ENCODE peak calls at places on chromosomes 7 and 10, in six cellular contexts. M, X, U, D, L and Z are unnamed samples.

GRCh38 chr10:92413011-92413410 is 122.0 kb downstream of the MARCHF5 start:
- DNase-seq in U (no peak), M (no peak), X (no peak), L (no peak), D (no peak), Z (no peak)

GRCh38 chr10:5812283-5813090 is 747 bp downstream of the GDI2 start:
- DNase-seq in M (peak; percentile 79), L (peak; percentile 28), D (peak; percentile 7), U (peak; percentile 92), X (peak; percentile 20), Z (no peak)

GRCh38 chr10:42482411-42482810 is 156.0 kb downstream of the ZNF33B start:
- DNase-seq in M (no peak), D (no peak), X (no peak), U (no peak), L (no peak), Z (no peak)

GRCh38 chr10:60390224-60390626 is 550 bp upstream of the ANK3 start:
- DNase-seq in D (no peak), M (no peak), X (no peak), L (peak; percentile 27), U (no peak), Z (no peak)

GRCh38 chr7:99997545-99998137 is 17.8 kb upstream of the ZKSCAN1 start:
- DNase-seq in X (no peak), U (peak; percentile 88), L (peak; percentile 56), D (no peak), M (no peak), Z (peak; percentile 27)

GRCh38 chr7:122893486-122893885 is 7.2 kb upstream of the CADPS2 start:
- DNase-seq in U (no peak), D (no peak), L (no peak), M (no peak), X (no peak), Z (no peak)

GRCh38 chr10:72875250-72876055 is 18.1 kb upstream of the OIT3 start:
- DNase-seq in X (no peak), D (no peak), M (no peak), L (peak; percentile 52), U (no peak), Z (peak; percentile 3)

GRCh38 chr7:123571684-123572083 is 14.1 kb upstream of the NDUFA5 start:
- DNase-seq in X (no peak), D (no peak), L (no peak), M (no peak), U (no peak), Z (no peak)

GRCh38 chr7:102454423-102454822 is 10.2 kb downstream of the ALKBH4 start:
- DNase-seq in D (no peak), M (no peak), X (no peak), L (no peak), U (peak; percentile 72), Z (no peak)

GRCh38 chr7:20236790-20237189 is 19.6 kb upstream of the MACC1 start:
- DNase-seq in L (no peak), X (no peak), M (no peak), U (no peak), D (no peak), Z (no peak)

GRCh38 chr7:142645777-142646176 is 103.5 kb upstream of the PRSS1 start:
- DNase-seq in D (no peak), M (no peak), U (no peak), X (no peak), L (no peak), Z (no peak)

GRCh38 chr7:36749282-36749960 is 25.1 kb upstream of the AOAH start:
- DNase-seq in D (no peak), M (no peak), L (peak; percentile 86), U (no peak), X (no peak), Z (no peak)

GRCh38 chr7:108569381-108570145 is at the start of the genes DNAJB9 and THAP5:
- DNase-seq in D (peak; percentile 99), L (peak; percentile 100), M (peak; percentile 100), U (peak; percentile 100), X (peak; percentile 99), Z (peak; percentile 98)

GRCh38 chr10:99661370-99661749 is 2.1 kb downstream of the ENTPD7 start:
- DNase-seq in X (no peak), U (no peak), L (peak; percentile 73), D (no peak), M (no peak), Z (no peak)

GRCh38 chr10:11149499-11149898 is 131.8 kb downstream of the CELF2 start:
- DNase-seq in M (no peak), L (no peak), U (no peak), D (no peak), X (no peak), Z (no peak)
- H3K4me3 ChIP-seq in M (no peak overlapping the region), L (no peak overlapping the region), U (no peak overlapping the region), D (no peak overlapping the region), X (no peak overlapping the region), Z (no peak overlapping the region)

GRCh38 chr7:21526007-21526406 is 16.8 kb upstream of the DNAH11 start:
- DNase-seq in M (no peak), D (no peak), L (peak; percentile 3), U (no peak), X (no peak), Z (no peak)
- TF ChIP-seq CTCF in M (no peak), D (no peak), L (peak; percentile 44), U (peak; percentile 6), X (peak; percentile 17), Z (peak; percentile 45)

GRCh38 chr10:95561200-95562177 is at the start of gene SORBS1:
- DNase-seq in M (peak; percentile 98), L (peak; percentile 98), U (peak; percentile 99), X (peak; percentile 96), D (peak; percentile 97), Z (peak; percentile 67)

GRCh38 chr10:95556994-95557767 is 4.0 kb downstream of the SORBS1 start:
- DNase-seq in X (no peak), L (no peak), U (no peak), D (no peak), M (no peak), Z (no peak)

GRCh38 chr10:95559466-95559865 is 1.7 kb downstream of the SORBS1 start:
- DNase-seq in M (no peak), X (no peak), L (no peak), U (no peak), D (no peak), Z (no peak)

GRCh38 chr10:95560288-95561199 is 627 bp downstream of the SORBS1 start:
- DNase-seq in X (peak; percentile 55), M (peak; percentile 79), D (no peak), U (peak; percentile 86), L (peak; percentile 59), Z (no peak)

DNA sequence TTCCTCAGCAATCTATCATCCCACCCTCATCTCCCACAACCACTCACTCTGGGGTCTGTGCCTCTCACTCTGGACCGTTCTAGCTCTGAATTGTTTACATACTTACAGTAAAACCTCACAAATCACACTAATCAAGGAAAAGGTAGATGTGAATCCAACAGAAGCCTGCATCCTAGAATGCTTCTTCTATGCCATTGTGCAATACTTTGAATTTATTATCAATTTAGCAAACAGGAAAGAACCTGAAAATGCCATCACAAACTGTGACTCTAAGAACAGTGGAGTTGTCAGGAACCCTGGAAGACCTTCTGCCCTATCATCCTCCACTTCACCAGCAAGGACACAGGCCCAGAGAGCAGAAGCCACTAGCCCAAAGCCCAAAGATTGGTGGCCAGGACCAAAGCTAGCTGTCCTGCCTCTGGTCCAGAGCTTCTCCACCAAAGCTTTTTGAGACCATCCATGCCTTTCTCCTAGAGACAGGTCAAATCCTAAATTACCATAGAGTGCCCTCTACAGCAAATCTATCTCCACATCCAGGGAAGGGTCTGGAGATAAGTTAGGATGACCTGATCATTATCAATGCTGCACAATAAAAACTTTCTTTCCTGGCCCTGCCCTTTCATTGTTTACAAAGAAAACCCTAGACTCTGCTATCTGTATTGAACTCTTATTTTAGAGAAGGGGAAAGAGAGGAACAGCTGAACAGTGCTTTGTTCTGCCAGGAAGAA is 2.4 kb downstream of the SORBS1 start:
- DNase-seq in X (no peak), D (no peak), L (no peak), M (no peak), U (no peak), Z (no peak)
- H3K4me3 ChIP-seq in X (peak overlapping the region; percentile 63), D (peak overlapping the region; percentile 88), L (no peak overlapping the region), M (peak overlapping the region; percentile 84), U (peak overlapping the region; percentile 79), Z (no peak overlapping the region)

GRCh38 chr7:48337012-48337621 is 165.9 kb downstream of the ABCA13 start:
- DNase-seq in U (no peak), M (no peak), X (no peak), D (no peak), L (peak; percentile 33), Z (no peak)
- TF ChIP-seq CTCF in U (no peak), M (no peak), X (no peak), D (no peak), L (peak; percentile 61), Z (peak; percentile 61)

GRCh38 chr10:68598978-68599753 is 39.0 kb downstream of the TET1 start:
- DNase-seq in M (no peak), X (no peak), L (peak; percentile 85), D (no peak), U (peak; percentile 78), Z (no peak)
- H3K4me3 ChIP-seq in M (peak overlapping the region; percentile 72), X (peak overlapping the region; percentile 40), L (peak overlapping the region; percentile 44), D (peak overlapping the region; percentile 52), U (peak overlapping the region; percentile 72), Z (no peak overlapping the region)